ENCODE peak calls at places on chromosomes 16 and 17, in six cellular contexts. S, O, T, G, J and A are unnamed samples.
A peak's percentile ranks its signal among the peaks of the same experiment; 100 is the strongest.

GRCh38 chr16:55214412-55214811 is 109.6 kb upstream of the IRX6 start:
- DNase-seq in T (no peak), S (no peak), O (no peak), J (no peak), G (no peak), A (no peak)

GRCh38 chr17:8419305-8419704 is 16.4 kb upstream of the NDEL1 start:
- DNase-seq in J (no peak), T (no peak), S (no peak), G (no peak), O (no peak), A (no peak)

GRCh38 chr17:42514867-42515266 is 21.2 kb upstream of the NAGLU start:
- DNase-seq in G (no peak), S (no peak), J (no peak), O (no peak), T (no peak), A (no peak)

GRCh38 chr16:88455610-88456355 is 2.7 kb downstream of the ZFPM1 start:
- DNase-seq in S (peak; percentile 86), J (peak; percentile 84), O (peak; percentile 95), T (no peak), G (peak; percentile 21), A (no peak)

GRCh38 chr17:78890111-78890897 is 12.7 kb downstream of the CEP295NL start:
- DNase-seq in S (peak; percentile 77), T (no peak), G (no peak), J (peak; percentile 22), O (peak; percentile 79), A (peak; percentile 54)

GRCh38 chr16:4679156-4679853 is 14.1 kb upstream of the NUDT16L1 start:
- DNase-seq in O (no peak), G (no peak), S (peak; percentile 17), T (no peak), J (no peak), A (no peak)

GRCh38 chr16:10575506-10576130 is 4.8 kb downstream of the EMP2 start:
- DNase-seq in G (no peak), S (no peak), T (no peak), J (no peak), O (no peak), A (no peak)

GRCh38 chr17:43880420-43880991 is 26.8 kb downstream of the MPP2 start:
- DNase-seq in S (peak; percentile 46), J (peak; percentile 29), G (peak; percentile 3), O (peak; percentile 68), T (peak; percentile 69), A (no peak)

GRCh38 chr17:76054112-76054476 is 18.2 kb downstream of the SRP68 start:
- DNase-seq in J (no peak), S (no peak), O (no peak), G (no peak), T (no peak), A (no peak)